ENCODE peak calls at places on chromosomes 7 and 10, in six cellular contexts. One of them, this sample, is unnamed.

GRCh38 chr10:34522542-34522941 is 292.6 kb downstream of the PARD3 start:
- DNase-seq in progenitor cell of endocrine pancreas: no peak
- DNase-seq in sciatic nerve: no peak
- DNase-seq in GM19239: no peak
- DNase-seq in breast epithelium: no peak
- DNase-seq in activated naive CD8-positive, alpha-beta T cell treated with anti-CD3 and anti-CD28 coated beads, Interleukin-2, amount 10 ng/mL, durations not matched to agents 7 days and 5 days: no peak
- DNase-seq in this sample: no peak

GRCh38 chr10:101643546-101643945 is 51.4 kb downstream of the FBXW4 start:
- DNase-seq in progenitor cell of endocrine pancreas: no peak
- DNase-seq in GM19239: no peak
- DNase-seq in sciatic nerve: no peak
- DNase-seq in breast epithelium: no peak
- DNase-seq in activated naive CD8-positive, alpha-beta T cell treated with anti-CD3 and anti-CD28 coated beads, Interleukin-2, amount 10 ng/mL, durations not matched to agents 7 days and 5 days: no peak
- DNase-seq in this sample: no peak

GRCh38 chr10:7054915-7055314 is 355.9 kb downstream of the SFMBT2 start:
- DNase-seq in breast epithelium: no peak
- DNase-seq in sciatic nerve: no peak
- DNase-seq in progenitor cell of endocrine pancreas: no peak
- DNase-seq in activated naive CD8-positive, alpha-beta T cell treated with anti-CD3 and anti-CD28 coated beads, Interleukin-2, amount 10 ng/mL, durations not matched to agents 7 days and 5 days: no peak
- DNase-seq in GM19239: no peak
- DNase-seq in this sample: no peak

GRCh38 chr7:22665816-22666375 is 61.1 kb upstream of the IL6 start:
- DNase-seq in progenitor cell of endocrine pancreas: no peak
- DNase-seq in GM19239: no peak
- DNase-seq in activated naive CD8-positive, alpha-beta T cell treated with anti-CD3 and anti-CD28 coated beads, Interleukin-2, amount 10 ng/mL, durations not matched to agents 7 days and 5 days: no peak
- DNase-seq in breast epithelium: no peak
- DNase-seq in sciatic nerve: no peak
- DNase-seq in this sample: no peak

GRCh38 chr10:37865264-37865663 is 7.9 kb upstream of the ZNF248 start:
- DNase-seq in sciatic nerve: no peak
- DNase-seq in activated naive CD8-positive, alpha-beta T cell treated with anti-CD3 and anti-CD28 coated beads, Interleukin-2, amount 10 ng/mL, durations not matched to agents 7 days and 5 days: no peak
- DNase-seq in progenitor cell of endocrine pancreas: no peak
- DNase-seq in GM19239: no peak
- DNase-seq in breast epithelium: no peak
- DNase-seq in this sample: no peak

GRCh38 chr10:15869935-15870334 is 9.6 kb upstream of the MINDY3 start:
- DNase-seq in GM19239: no peak
- DNase-seq in progenitor cell of endocrine pancreas: no peak
- DNase-seq in sciatic nerve: no peak
- DNase-seq in breast epithelium: no peak
- DNase-seq in activated naive CD8-positive, alpha-beta T cell treated with anti-CD3 and anti-CD28 coated beads, Interleukin-2, amount 10 ng/mL, durations not matched to agents 7 days and 5 days: no peak
- DNase-seq in this sample: no peak

GRCh38 chr7:4683884-4684565 is 1.9 kb downstream of the FOXK1 start:
- DNase-seq in GM19239: no peak
- DNase-seq in sciatic nerve: peak; percentile 70
- DNase-seq in breast epithelium: peak; percentile 35
- DNase-seq in activated naive CD8-positive, alpha-beta T cell treated with anti-CD3 and anti-CD28 coated beads, Interleukin-2, amount 10 ng/mL, durations not matched to agents 7 days and 5 days: no peak
- DNase-seq in progenitor cell of endocrine pancreas: no peak
- DNase-seq in this sample: no peak

GRCh38 chr7:46202379-46202778 is 281.3 kb upstream of the IGFBP3 start:
- DNase-seq in activated naive CD8-positive, alpha-beta T cell treated with anti-CD3 and anti-CD28 coated beads, Interleukin-2, amount 10 ng/mL, durations not matched to agents 7 days and 5 days: no peak
- DNase-seq in GM19239: no peak
- DNase-seq in breast epithelium: no peak
- DNase-seq in progenitor cell of endocrine pancreas: no peak
- DNase-seq in sciatic nerve: no peak
- DNase-seq in this sample: no peak

GRCh38 chr7:112594397-112594796 is 113.6 kb downstream of the LSMEM1 start:
- DNase-seq in GM19239: no peak
- DNase-seq in progenitor cell of endocrine pancreas: no peak
- DNase-seq in sciatic nerve: no peak
- DNase-seq in breast epithelium: no peak
- DNase-seq in activated naive CD8-positive, alpha-beta T cell treated with anti-CD3 and anti-CD28 coated beads, Interleukin-2, amount 10 ng/mL, durations not matched to agents 7 days and 5 days: no peak
- DNase-seq in this sample: no peak

GRCh38 chr7:148623586-148624282 is 33.2 kb downstream of the C7orf33 start:
- DNase-seq in breast epithelium: no peak
- DNase-seq in progenitor cell of endocrine pancreas: no peak
- DNase-seq in GM19239: no peak
- DNase-seq in activated naive CD8-positive, alpha-beta T cell treated with anti-CD3 and anti-CD28 coated beads, Interleukin-2, amount 10 ng/mL, durations not matched to agents 7 days and 5 days: no peak
- DNase-seq in sciatic nerve: no peak
- DNase-seq in this sample: no peak

GRCh38 chr7:94584113-94584512 is 71.8 kb downstream of the SGCE start:
- DNase-seq in breast epithelium: no peak
- DNase-seq in activated naive CD8-positive, alpha-beta T cell treated with anti-CD3 and anti-CD28 coated beads, Interleukin-2, amount 10 ng/mL, durations not matched to agents 7 days and 5 days: no peak
- DNase-seq in sciatic nerve: no peak
- DNase-seq in GM19239: no peak
- DNase-seq in progenitor cell of endocrine pancreas: no peak
- DNase-seq in this sample: no peak

GRCh38 chr7:77326131-77326530 is 90.0 kb downstream of the GSAP start:
- DNase-seq in activated naive CD8-positive, alpha-beta T cell treated with anti-CD3 and anti-CD28 coated beads, Interleukin-2, amount 10 ng/mL, durations not matched to agents 7 days and 5 days: no peak
- DNase-seq in sciatic nerve: no peak
- DNase-seq in breast epithelium: no peak
- DNase-seq in GM19239: no peak
- DNase-seq in progenitor cell of endocrine pancreas: no peak
- DNase-seq in this sample: no peak

GRCh38 chr10:31399171-31399570 is 80.2 kb downstream of the ZEB1 start:
- DNase-seq in activated naive CD8-positive, alpha-beta T cell treated with anti-CD3 and anti-CD28 coated beads, Interleukin-2, amount 10 ng/mL, durations not matched to agents 7 days and 5 days: no peak
- DNase-seq in sciatic nerve: no peak
- DNase-seq in breast epithelium: no peak
- DNase-seq in progenitor cell of endocrine pancreas: no peak
- DNase-seq in GM19239: no peak
- DNase-seq in this sample: no peak

GRCh38 chr7:12529971-12530710 is 40.4 kb upstream of the SCIN start:
- DNase-seq in progenitor cell of endocrine pancreas: no peak
- DNase-seq in GM19239: no peak
- DNase-seq in activated naive CD8-positive, alpha-beta T cell treated with anti-CD3 and anti-CD28 coated beads, Interleukin-2, amount 10 ng/mL, durations not matched to agents 7 days and 5 days: no peak
- DNase-seq in breast epithelium: no peak
- DNase-seq in sciatic nerve: no peak
- DNase-seq in this sample: no peak

GRCh38 chr10:97020452-97021400 is 165.0 kb downstream of the SLIT1 start:
- DNase-seq in breast epithelium: no peak
- DNase-seq in progenitor cell of endocrine pancreas: no peak
- DNase-seq in sciatic nerve: no peak
- DNase-seq in GM19239: no peak
- DNase-seq in activated naive CD8-positive, alpha-beta T cell treated with anti-CD3 and anti-CD28 coated beads, Interleukin-2, amount 10 ng/mL, durations not matched to agents 7 days and 5 days: peak; percentile 18
- DNase-seq in this sample: no peak

GRCh38 chr10:9052767-9053166 is 998.3 kb downstream of the GATA3 start:
- DNase-seq in progenitor cell of endocrine pancreas: no peak
- DNase-seq in breast epithelium: no peak
- DNase-seq in sciatic nerve: no peak
- DNase-seq in GM19239: no peak
- DNase-seq in activated naive CD8-positive, alpha-beta T cell treated with anti-CD3 and anti-CD28 coated beads, Interleukin-2, amount 10 ng/mL, durations not matched to agents 7 days and 5 days: no peak
- DNase-seq in this sample: no peak

GRCh38 chr7:157712666-157713235 is 375.9 kb downstream of the DNAJB6 start:
- DNase-seq in progenitor cell of endocrine pancreas: no peak
- DNase-seq in sciatic nerve: no peak
- DNase-seq in activated naive CD8-positive, alpha-beta T cell treated with anti-CD3 and anti-CD28 coated beads, Interleukin-2, amount 10 ng/mL, durations not matched to agents 7 days and 5 days: no peak
- DNase-seq in GM19239: no peak
- DNase-seq in breast epithelium: no peak
- DNase-seq in this sample: no peak

GRCh38 chr10:65753532-65753931 is 1172.3 kb upstream of the LRRTM3 start:
- DNase-seq in breast epithelium: no peak
- DNase-seq in GM19239: no peak
- DNase-seq in progenitor cell of endocrine pancreas: no peak
- DNase-seq in sciatic nerve: no peak
- DNase-seq in activated naive CD8-positive, alpha-beta T cell treated with anti-CD3 and anti-CD28 coated beads, Interleukin-2, amount 10 ng/mL, durations not matched to agents 7 days and 5 days: no peak
- DNase-seq in this sample: no peak

GRCh38 chr10:44864042-44864436 is 47.1 kb upstream of the TMEM72 start:
- DNase-seq in progenitor cell of endocrine pancreas: peak; percentile 28
- DNase-seq in GM19239: no peak
- DNase-seq in activated naive CD8-positive, alpha-beta T cell treated with anti-CD3 and anti-CD28 coated beads, Interleukin-2, amount 10 ng/mL, durations not matched to agents 7 days and 5 days: no peak
- DNase-seq in sciatic nerve: no peak
- DNase-seq in breast epithelium: peak; percentile 45
- DNase-seq in this sample: no peak

GRCh38 chr10:90968448-90969086 is 47.7 kb upstream of the ANKRD1 start:
- DNase-seq in sciatic nerve: no peak
- DNase-seq in progenitor cell of endocrine pancreas: no peak
- DNase-seq in breast epithelium: no peak
- DNase-seq in GM19239: no peak
- DNase-seq in activated naive CD8-positive, alpha-beta T cell treated with anti-CD3 and anti-CD28 coated beads, Interleukin-2, amount 10 ng/mL, durations not matched to agents 7 days and 5 days: no peak
- DNase-seq in this sample: no peak

GRCh38 chr10:13528875-13529713 is at the start of gene BEND7:
- DNase-seq in GM19239: peak; percentile 42
- DNase-seq in progenitor cell of endocrine pancreas: peak; percentile 45
- DNase-seq in activated naive CD8-positive, alpha-beta T cell treated with anti-CD3 and anti-CD28 coated beads, Interleukin-2, amount 10 ng/mL, durations not matched to agents 7 days and 5 days: peak; percentile 33
- DNase-seq in sciatic nerve: no peak
- DNase-seq in breast epithelium: no peak
- DNase-seq in this sample: no peak

GRCh38 chr10:61981460-61981859 is 80.0 kb downstream of the ARID5B start:
- DNase-seq in breast epithelium: no peak
- DNase-seq in activated naive CD8-positive, alpha-beta T cell treated with anti-CD3 and anti-CD28 coated beads, Interleukin-2, amount 10 ng/mL, durations not matched to agents 7 days and 5 days: no peak
- DNase-seq in GM19239: no peak
- DNase-seq in progenitor cell of endocrine pancreas: no peak
- DNase-seq in sciatic nerve: no peak
- DNase-seq in this sample: no peak

GRCh38 chr10:110613341-110613995 is 30.7 kb upstream of the RBM20 start:
- DNase-seq in progenitor cell of endocrine pancreas: no peak
- DNase-seq in breast epithelium: no peak
- DNase-seq in activated naive CD8-positive, alpha-beta T cell treated with anti-CD3 and anti-CD28 coated beads, Interleukin-2, amount 10 ng/mL, durations not matched to agents 7 days and 5 days: no peak
- DNase-seq in GM19239: no peak
- DNase-seq in sciatic nerve: no peak
- DNase-seq in this sample: no peak

GRCh38 chr10:60377955-60378354 is 11.7 kb downstream of the ANK3 start:
- DNase-seq in GM19239: no peak
- DNase-seq in sciatic nerve: no peak
- DNase-seq in activated naive CD8-positive, alpha-beta T cell treated with anti-CD3 and anti-CD28 coated beads, Interleukin-2, amount 10 ng/mL, durations not matched to agents 7 days and 5 days: no peak
- DNase-seq in progenitor cell of endocrine pancreas: no peak
- DNase-seq in breast epithelium: no peak
- DNase-seq in this sample: no peak

GRCh38 chr7:1925349-1925748 is 255.3 kb downstream of the ELFN1 start:
- DNase-seq in progenitor cell of endocrine pancreas: no peak
- DNase-seq in breast epithelium: no peak
- DNase-seq in GM19239: no peak
- DNase-seq in sciatic nerve: no peak
- DNase-seq in activated naive CD8-positive, alpha-beta T cell treated with anti-CD3 and anti-CD28 coated beads, Interleukin-2, amount 10 ng/mL, durations not matched to agents 7 days and 5 days: no peak
- DNase-seq in this sample: no peak

GRCh38 chr7:135508853-135509588 is 881 bp downstream of the CNOT4 start:
- DNase-seq in activated naive CD8-positive, alpha-beta T cell treated with anti-CD3 and anti-CD28 coated beads, Interleukin-2, amount 10 ng/mL, durations not matched to agents 7 days and 5 days: peak; percentile 54
- DNase-seq in sciatic nerve: no peak
- DNase-seq in progenitor cell of endocrine pancreas: peak; percentile 10
- DNase-seq in breast epithelium: no peak
- DNase-seq in GM19239: peak; percentile 8
- DNase-seq in this sample: peak; percentile 12

GRCh38 chr10:49649936-49650723 is 29.3 kb upstream of the C10orf53 start:
- DNase-seq in GM19239: no peak
- DNase-seq in progenitor cell of endocrine pancreas: no peak
- DNase-seq in sciatic nerve: no peak
- DNase-seq in activated naive CD8-positive, alpha-beta T cell treated with anti-CD3 and anti-CD28 coated beads, Interleukin-2, amount 10 ng/mL, durations not matched to agents 7 days and 5 days: peak; percentile 38
- DNase-seq in breast epithelium: no peak
- DNase-seq in this sample: no peak

GRCh38 chr7:43038229-43038628 is 74.2 kb upstream of the HECW1 start:
- DNase-seq in progenitor cell of endocrine pancreas: no peak
- DNase-seq in activated naive CD8-positive, alpha-beta T cell treated with anti-CD3 and anti-CD28 coated beads, Interleukin-2, amount 10 ng/mL, durations not matched to agents 7 days and 5 days: no peak
- DNase-seq in breast epithelium: no peak
- DNase-seq in GM19239: no peak
- DNase-seq in sciatic nerve: no peak
- DNase-seq in this sample: no peak